ENCODE peak calls at places on chromosomes 5 and 9, in seven cellular contexts. W is foreskin keratinocyte, G is fibroblast of lung, T is breast epithelium, R is heart left ventricle, J is lower lobe of right lung, C is astrocyte. Z is an unnamed sample.
A peak's percentile ranks its signal among the peaks of the same experiment; 100 is the strongest.

GRCh38 chr5:120958877-120959485 is 494.9 kb downstream of the PRR16 start:
- DNase-seq in W (no peak), G (no peak), T (no peak), R (no peak), J (no peak), C (no peak), Z (no peak)

GRCh38 chr5:108753331-108753730 is 5.6 kb downstream of the FER start:
- DNase-seq in W (no peak), G (peak; percentile 79), T (no peak), R (no peak), J (no peak), C (peak; percentile 70), Z (no peak)

GRCh38 chr5:1125030-1125357 is 13.1 kb upstream of the SLC12A7 start:
- DNase-seq in W (no peak), G (peak; percentile 9), T (no peak), R (no peak), J (no peak), C (no peak), Z (no peak)

GRCh38 chr9:86563350-86563749 is 209.1 kb upstream of the TUT7 start:
- DNase-seq in W (peak; percentile 72), G (peak; percentile 15), T (no peak), R (no peak), J (no peak), C (peak; percentile 3), Z (no peak)

GRCh38 chr5:134114886-134115805 is 665 bp downstream of the TCF7 start:
- DNase-seq in W (no peak), G (no peak), T (no peak), R (no peak), J (no peak), C (no peak), Z (no peak)

GRCh38 chr5:97167435-97167834 is 15.6 kb downstream of the RIOK2 start:
- DNase-seq in W (no peak), G (no peak), T (no peak), R (no peak), J (no peak), C (no peak), Z (no peak)

GRCh38 chr5:55868846-55869245 is 17.7 kb downstream of the IL31RA start:
- DNase-seq in W (peak; percentile 99), G (peak; percentile 99), T (no peak), R (no peak), J (no peak), C (peak; percentile 98), Z (no peak)

GRCh38 chr5:17679597-17680187 is 45.4 kb downstream of the TAF11L14 start:
- DNase-seq in W (peak; percentile 80), G (no peak), T (no peak), R (no peak), J (no peak), C (no peak), Z (no peak)

GRCh38 chr9:89000281-89000875 is 9.1 kb downstream of the S1PR3 start:
- DNase-seq in W (no peak), G (no peak), T (no peak), R (no peak), J (no peak), C (no peak), Z (no peak)

GRCh38 chr5:3634061-3634460 is 38.4 kb downstream of the IRX1 start:
- DNase-seq in W (no peak), G (no peak), T (no peak), R (no peak), J (no peak), C (no peak), Z (no peak)

GRCh38 chr9:4620046-4620765 is 41.9 kb upstream of the PLPP6 start:
- DNase-seq in W (peak; percentile 60), G (no peak), T (no peak), R (no peak), J (no peak), C (no peak), Z (no peak)

GRCh38 chr9:120439147-120439546 is 140.8 kb downstream of the CDK5RAP2 start:
- DNase-seq in W (peak; percentile 8), G (no peak), T (no peak), R (no peak), J (no peak), C (no peak), Z (no peak)

GRCh38 chr5:79849486-79850315 is 141.4 kb downstream of the MTX3 start:
- DNase-seq in W (no peak), G (no peak), T (no peak), R (no peak), J (no peak), C (no peak), Z (no peak)

GRCh38 chr5:173296737-173297676 is 31.2 kb downstream of the STC2 start:
- DNase-seq in W (no peak), G (no peak), T (no peak), R (no peak), J (no peak), C (no peak), Z (no peak)

GRCh38 chr5:173299820-173300219 is 28.4 kb downstream of the STC2 start:
- DNase-seq in W (no peak), G (no peak), T (no peak), R (no peak), J (no peak), C (no peak), Z (no peak)

GRCh38 chr5:173298213-173298933 is 29.8 kb downstream of the STC2 start:
- DNase-seq in W (no peak), G (no peak), T (no peak), R (no peak), J (no peak), C (no peak), Z (no peak)

GRCh38 chr5:173295796-173296195 is 32.4 kb downstream of the STC2 start:
- DNase-seq in W (no peak), G (no peak), T (no peak), R (no peak), J (no peak), C (no peak), Z (no peak)

DNA sequence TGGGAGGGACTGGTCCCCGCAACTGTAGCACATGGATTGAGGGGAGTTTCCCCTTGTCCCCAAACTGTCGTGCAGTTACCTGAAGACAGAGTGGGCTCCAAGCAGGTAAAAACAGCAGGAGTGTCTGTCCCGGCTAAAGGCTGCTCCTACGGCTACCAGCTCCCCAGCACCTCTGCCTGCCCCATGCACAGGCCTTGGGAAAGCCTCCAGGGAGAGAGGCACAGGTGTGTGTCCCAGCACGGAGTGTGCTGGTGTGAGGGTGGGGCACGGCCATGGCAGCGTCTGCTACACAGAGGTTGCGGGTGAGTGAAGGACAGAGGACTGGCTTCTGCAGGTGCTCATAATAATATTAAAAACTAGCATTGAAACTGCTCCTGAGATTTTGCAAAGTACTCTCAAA is 30.4 kb downstream of the STC2 start:
- DNase-seq in W (no peak), G (no peak), T (no peak), R (no peak), J (no peak), C (no peak), Z (no peak)
- H3K27ac ChIP-seq in W (no peak overlapping the region), G (no peak overlapping the region), T (no peak overlapping the region), R (no peak overlapping the region), J (no peak overlapping the region), C (no peak overlapping the region), Z (no peak overlapping the region)

GRCh38 chr5:150155258-150156032 is at the start of gene PDGFRB:
- DNase-seq in W (no peak), G (peak; percentile 87), T (peak; percentile 82), R (peak; percentile 91), J (peak; percentile 70), C (peak; percentile 78), Z (peak; percentile 83)

GRCh38 chr5:150156033-150156381 is 362 bp upstream of the PDGFRB start:
- DNase-seq in W (no peak), G (no peak), T (no peak), R (no peak), J (no peak), C (no peak), Z (no peak)

GRCh38 chr5:150158170-150158949 is 2.7 kb upstream of the PDGFRB start:
- DNase-seq in W (no peak), G (peak; percentile 36), T (no peak), R (peak; percentile 80), J (no peak), C (no peak), Z (no peak)

GRCh38 chr5:150154618-150155134 is 969 bp downstream of the PDGFRB start:
- DNase-seq in W (no peak), G (no peak), T (no peak), R (no peak), J (no peak), C (no peak), Z (no peak)

DNA sequence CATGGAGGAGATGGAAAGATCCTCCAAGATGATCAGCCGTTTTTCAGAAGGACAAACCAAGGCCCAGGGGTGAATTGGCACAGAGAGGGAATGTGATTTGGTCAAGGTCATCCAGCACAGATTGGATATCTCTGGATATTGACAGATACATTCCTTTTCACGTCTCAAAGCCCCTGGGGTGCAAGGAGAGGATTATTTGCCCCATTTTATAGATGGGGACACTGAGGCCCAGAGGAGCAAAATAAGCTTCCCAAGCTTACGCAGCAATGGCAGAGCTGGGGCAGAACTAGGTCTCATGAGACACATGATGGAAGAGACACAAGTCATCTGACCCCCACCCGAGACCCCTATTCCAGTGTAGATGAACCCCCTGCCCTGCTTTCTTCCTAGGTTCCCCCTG is 895 bp upstream of the PDGFRB start:
- DNase-seq in W (no peak), G (no peak), T (no peak), R (no peak), J (no peak), C (no peak), Z (no peak)
- H3K27ac ChIP-seq in W (no peak overlapping the region), G (peak overlapping the region; percentile 86), T (peak overlapping the region; percentile 93), R (peak overlapping the region; percentile 75), J (peak overlapping the region; percentile 70), C (peak overlapping the region; percentile 71), Z (peak overlapping the region; percentile 52)

DNA sequence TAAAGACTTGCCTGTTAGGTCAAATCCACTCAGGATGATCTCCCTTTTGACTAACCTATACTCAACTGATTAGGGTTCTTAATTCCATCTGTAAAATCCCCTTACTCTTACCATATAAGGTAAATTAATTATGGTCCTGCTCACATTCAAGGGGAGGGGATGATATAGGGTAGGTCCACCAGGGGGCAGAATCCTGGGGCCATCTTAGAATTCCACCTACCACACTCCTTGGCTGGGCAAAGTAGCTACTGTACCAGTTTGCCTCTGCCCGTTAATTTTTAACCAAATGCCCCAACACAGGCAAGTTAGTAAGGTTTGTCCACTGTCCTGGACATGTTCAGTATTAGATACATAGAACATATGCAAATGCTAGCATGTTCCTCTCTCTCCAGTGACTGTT is 262.4 kb downstream of the SEMA5A start:
- DNase-seq in W (no peak), G (no peak), T (no peak), R (no peak), J (no peak), C (no peak), Z (no peak)
- H3K27ac ChIP-seq in W (no peak overlapping the region), G (no peak overlapping the region), T (peak overlapping the region; percentile 1), R (no peak overlapping the region), J (no peak overlapping the region), C (no peak overlapping the region), Z (no peak overlapping the region)

GRCh38 chr9:470041-470781 is 255.5 kb downstream of the DOCK8 start:
- DNase-seq in W (peak; percentile 75), G (peak; percentile 79), T (peak; percentile 73), R (peak; percentile 92), J (peak; percentile 91), C (peak; percentile 61), Z (peak; percentile 79)

GRCh38 chr9:468766-469496 is 254.3 kb downstream of the DOCK8 start:
- DNase-seq in W (no peak), G (no peak), T (no peak), R (no peak), J (no peak), C (no peak), Z (no peak)

GRCh38 chr9:471320-471719 is 256.7 kb downstream of the DOCK8 start:
- DNase-seq in W (no peak), G (no peak), T (no peak), R (no peak), J (no peak), C (no peak), Z (no peak)

GRCh38 chr9:469672-470040 is 255.0 kb downstream of the DOCK8 start:
- DNase-seq in W (no peak), G (no peak), T (no peak), R (no peak), J (peak; percentile 57), C (no peak), Z (no peak)

GRCh38 chr9:470795-471194 is 256.1 kb downstream of the DOCK8 start:
- DNase-seq in W (no peak), G (no peak), T (no peak), R (no peak), J (no peak), C (no peak), Z (no peak)
- H3K27ac ChIP-seq in W (no peak overlapping the region), G (no peak overlapping the region), T (peak overlapping the region; percentile 74), R (no peak overlapping the region), J (peak overlapping the region; percentile 83), C (no peak overlapping the region), Z (peak overlapping the region; percentile 85)

Z was measured in substantia nigra.